ENCODE peak calls at places on chromosome 3, in five cellular contexts. W is endodermal cell, I is uterus, O is upper lobe of left lung, U is psoas muscle. M is an unnamed sample.

GRCh38 chr3:171311784-171312183 is 148.4 kb downstream of the TNIK start:
- DNase-seq in W (no peak), I (no peak), O (no peak), U (no peak), M (no peak)

GRCh38 chr3:69406156-69406555 is 20.3 kb upstream of the FRMD4B start:
- DNase-seq in W (no peak), I (no peak), O (no peak), U (no peak), M (no peak)

GRCh38 chr3:42182555-42182954 is 83.4 kb downstream of the CCK start:
- DNase-seq in W (no peak), I (no peak), O (peak; percentile 52), U (no peak), M (no peak)

GRCh38 chr3:24773798-24774197 is 279.1 kb upstream of the THRB start:
- DNase-seq in W (peak; percentile 92), I (peak; percentile 25), O (peak; percentile 48), U (peak; percentile 22), M (peak; percentile 49)

GRCh38 chr3:4995500-4996053 is 16.3 kb downstream of the BHLHE40 start:
- DNase-seq in W (peak; percentile 60), I (no peak), O (peak; percentile 15), U (peak; percentile 51), M (no peak)

GRCh38 chr3:58175429-58176184 is 35.2 kb downstream of the DNASE1L3 start:
- DNase-seq in W (peak; percentile 71), I (no peak), O (no peak), U (no peak), M (peak; percentile 69)

GRCh38 chr3:12662593-12663310 is 1.2 kb downstream of the RAF1 start:
- DNase-seq in W (peak; percentile 75), I (no peak), O (peak; percentile 60), U (peak; percentile 30), M (peak; percentile 53)

GRCh38 chr3:160291290-160291908 is 66.2 kb downstream of the C3orf80 start:
- DNase-seq in W (no peak), I (no peak), O (no peak), U (no peak), M (no peak)

GRCh38 chr3:8852511-8852910 is 83.1 kb upstream of the OXTR start:
- DNase-seq in W (no peak), I (no peak), O (no peak), U (no peak), M (no peak)

GRCh38 chr3:132874701-132875100 is 152.5 kb upstream of the NPHP3 start:
- DNase-seq in W (no peak), I (no peak), O (no peak), U (no peak), M (no peak)

GRCh38 chr3:32428092-32429068 is 36.7 kb downstream of the CMTM7 start:
- DNase-seq in W (no peak), I (no peak), O (no peak), U (no peak), M (no peak)

GRCh38 chr3:13195374-13195773 is 122.1 kb upstream of the IQSEC1 start:
- DNase-seq in W (no peak), I (no peak), O (no peak), U (no peak), M (no peak)

GRCh38 chr3:30629736-30630135 is 23.3 kb downstream of the TGFBR2 start:
- DNase-seq in W (no peak), I (no peak), O (no peak), U (no peak), M (no peak)

GRCh38 chr3:182618085-182618732 is 175.1 kb upstream of the ATP11B start:
- DNase-seq in W (no peak), I (no peak), O (no peak), U (no peak), M (no peak)

GRCh38 chr3:157459706-157460105 is 23.1 kb downstream of the PTX3 start:
- DNase-seq in W (no peak), I (no peak), O (no peak), U (no peak), M (no peak)

GRCh38 chr3:151155409-151156128 is 47.4 kb downstream of the GPR171 start:
- DNase-seq in W (no peak), I (no peak), O (no peak), U (no peak), M (no peak)

GRCh38 chr3:72458365-72458764 is 389.9 kb downstream of the SHQ1 start:
- DNase-seq in W (no peak), I (no peak), O (peak; percentile 53), U (no peak), M (no peak)

GRCh38 chr3:133211449-133211848 is 173.3 kb downstream of the TMEM108 start:
- DNase-seq in W (peak; percentile 51), I (no peak), O (no peak), U (no peak), M (no peak)

GRCh38 chr3:111165411-111165810 is 93.8 kb downstream of the NECTIN3 start:
- DNase-seq in W (no peak), I (no peak), O (no peak), U (no peak), M (no peak)

GRCh38 chr3:61855211-61855610 is 293.8 kb downstream of the PTPRG start:
- DNase-seq in W (no peak), I (no peak), O (no peak), U (no peak), M (no peak)

GRCh38 chr3:187006884-187007630 is 76.7 kb downstream of the ST6GAL1 start:
- DNase-seq in W (no peak), I (no peak), O (no peak), U (no peak), M (no peak)

GRCh38 chr3:134762016-134762415 is 33.0 kb upstream of the EPHB1 start:
- DNase-seq in W (no peak), I (no peak), O (no peak), U (no peak), M (no peak)

GRCh38 chr3:161208931-161209330 is 12.2 kb upstream of the NMD3 start:
- DNase-seq in W (peak; percentile 51), I (no peak), O (no peak), U (no peak), M (no peak)

GRCh38 chr3:23810342-23811116 is 4.8 kb downstream of the UBE2E1 start:
- DNase-seq in W (peak; percentile 93), I (peak; percentile 52), O (peak; percentile 45), U (peak; percentile 61), M (peak; percentile 76)

GRCh38 chr3:24332092-24332491 is 162.6 kb downstream of the THRB start:
- DNase-seq in W (no peak), I (no peak), O (no peak), U (no peak), M (no peak)

GRCh38 chr3:184145120-184145524 is 10.0 kb downstream of the EIF2B5 start:
- DNase-seq in W (peak; percentile 86), I (no peak), O (peak; percentile 64), U (no peak), M (peak; percentile 71)

DNA sequence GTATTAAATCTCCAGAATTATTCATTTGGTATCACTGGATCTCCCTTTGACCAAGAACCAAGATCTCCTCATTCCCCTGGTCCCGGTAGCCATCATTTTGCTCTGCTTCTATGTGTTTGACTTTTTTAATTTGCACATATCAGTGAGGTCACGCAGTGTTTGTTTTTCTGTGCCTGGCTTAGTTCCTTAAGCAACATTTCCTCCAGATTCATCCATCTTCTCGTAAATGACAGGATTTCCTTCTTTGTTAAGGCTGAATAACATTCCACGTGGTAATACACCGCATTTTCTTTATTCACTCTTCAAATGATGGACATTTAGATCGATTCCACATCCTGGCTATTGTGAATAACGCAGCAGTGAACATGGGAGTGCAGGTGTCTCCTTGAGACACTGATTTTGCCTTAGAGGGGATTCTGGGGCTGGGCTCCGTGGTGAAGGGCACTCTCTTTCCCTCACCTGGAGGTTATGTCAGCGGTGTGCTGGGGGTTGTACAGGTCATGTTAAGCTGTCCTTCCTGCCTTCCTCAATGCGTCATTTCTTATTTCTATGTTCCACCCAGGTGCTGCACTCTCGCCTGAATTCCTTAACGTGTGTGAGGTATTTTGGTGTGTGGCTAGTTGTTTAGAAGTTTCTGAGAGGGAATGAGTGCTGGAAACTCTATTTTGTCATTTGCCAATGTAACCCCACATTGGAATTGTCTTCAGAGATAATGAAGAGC is 212.2 kb downstream of the LPP start:
- DNase-seq in W (no peak), I (no peak), O (no peak), U (no peak), M (no peak)
- H3K4me3 ChIP-seq in W (no peak overlapping the region), I (no peak overlapping the region), O (no peak overlapping the region), U (no peak overlapping the region), M (no peak overlapping the region)

GRCh38 chr3:100522125-100522524 is 29.7 kb downstream of the TMEM45A start:
- DNase-seq in W (no peak), I (no peak), O (no peak), U (no peak), M (no peak)

GRCh38 chr3:100525753-100526612 is 33.6 kb downstream of the TMEM45A start:
- DNase-seq in W (peak; percentile 52), I (peak; percentile 47), O (no peak), U (peak; percentile 35), M (no peak)

GRCh38 chr3:100531093-100531492 is 38.7 kb downstream of the TMEM45A start:
- DNase-seq in W (no peak), I (no peak), O (no peak), U (no peak), M (no peak)

GRCh38 chr3:100523050-100523760 is 30.8 kb downstream of the TMEM45A start:
- DNase-seq in W (no peak), I (no peak), O (no peak), U (no peak), M (no peak)

GRCh38 chr3:100526613-100527346 is 34.4 kb downstream of the TMEM45A start:
- DNase-seq in W (no peak), I (no peak), O (no peak), U (no peak), M (no peak)
- H3K27ac ChIP-seq in W (no peak overlapping the region), I (peak overlapping the region; percentile 46), O (no peak overlapping the region), U (no peak overlapping the region), M (no peak overlapping the region)

DNA sequence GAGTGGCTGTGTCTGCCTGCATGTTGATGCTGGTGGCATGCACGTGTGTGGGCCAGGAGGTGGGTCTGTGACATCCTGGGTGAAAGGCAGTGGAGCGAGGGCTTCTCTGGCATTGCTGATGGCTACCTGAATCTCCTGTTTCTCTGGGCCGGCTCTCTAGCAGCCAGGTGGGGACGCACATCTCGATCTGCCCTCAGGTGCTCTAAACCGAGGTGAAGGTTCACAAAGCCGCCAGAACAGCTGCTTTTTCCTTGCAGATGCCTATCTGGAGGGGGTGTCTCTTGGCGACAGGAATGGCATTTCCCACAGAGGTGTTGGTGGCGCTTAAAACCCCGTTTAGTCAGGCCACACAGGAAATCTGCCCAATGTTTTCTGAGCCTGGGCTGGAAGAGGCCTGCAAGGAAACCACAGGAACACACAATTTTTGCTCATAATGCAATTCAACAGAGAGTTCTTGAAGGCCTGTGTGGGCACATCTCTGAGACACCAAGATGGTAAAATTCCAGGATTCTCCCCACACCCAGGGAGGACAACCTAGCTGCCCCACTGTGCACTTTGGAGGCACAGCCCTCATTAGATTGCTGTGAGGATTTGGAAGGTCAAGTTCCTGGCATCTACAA is 11.9 kb downstream of the TMEM158 start:
- DNase-seq in W (peak; percentile 65), I (no peak), O (no peak), U (no peak), M (no peak)
- TF ChIP-seq CTCF in W (no peak), I (no peak), O (no peak), U (no peak), M (no peak)

GRCh38 chr3:128076465-128076782 is 24.2 kb downstream of the SEC61A1 start:
- DNase-seq in W (no peak), I (no peak), O (no peak), U (no peak), M (no peak)

GRCh38 chr3:128074851-128075515 is 22.7 kb downstream of the SEC61A1 start:
- DNase-seq in W (no peak), I (no peak), O (peak; percentile 66), U (no peak), M (no peak)

GRCh38 chr3:128078875-128079274 is 26.6 kb downstream of the SEC61A1 start:
- DNase-seq in W (peak; percentile 35), I (no peak), O (no peak), U (no peak), M (no peak)

GRCh38 chr3:128075516-128076464 is 23.6 kb downstream of the SEC61A1 start:
- DNase-seq in W (peak; percentile 98), I (peak; percentile 91), O (peak; percentile 92), U (peak; percentile 89), M (peak; percentile 91)

GRCh38 chr3:128076783-128077624 is 24.8 kb downstream of the SEC61A1 start:
- DNase-seq in W (no peak), I (no peak), O (no peak), U (peak; percentile 44), M (no peak)
- H3K4me3 ChIP-seq in W (no peak overlapping the region), I (peak overlapping the region; percentile 38), O (peak overlapping the region; percentile 57), U (peak overlapping the region; percentile 70), M (peak overlapping the region; percentile 6)